ENCODE peak calls at places on chromosomes 11 and 22, in ten cellular contexts. B, M, L, F, R, P, G, A, I and H are unnamed samples.

GRCh38 chr11:447923-448731 is 2.0 kb upstream of the PTDSS2 start:
- DNase-seq in B (peak; percentile 96), M (peak; percentile 97), L (peak; percentile 98), F (peak; percentile 86), R (peak; percentile 97), P (peak; percentile 66), G (peak; percentile 87), A (peak; percentile 98), I (peak; percentile 97), H (peak; percentile 88)

GRCh38 chr22:27952779-27953178 is 33.7 kb upstream of the PITPNB start:
- DNase-seq in B (no peak), M (no peak), L (no peak), F (no peak), R (no peak), P (no peak), G (no peak), A (no peak), I (no peak), H (no peak)

GRCh38 chr11:115996808-115997188 is 492.6 kb upstream of the CADM1 start:
- DNase-seq in B (no peak), M (no peak), L (no peak), F (no peak), R (no peak), P (no peak), G (no peak), A (no peak), I (no peak), H (no peak)

GRCh38 chr11:46079662-46080061 is 41.6 kb downstream of the PHF21A start:
- DNase-seq in B (no peak), M (no peak), L (no peak), F (no peak), R (no peak), P (no peak), G (no peak), A (no peak), I (no peak), H (no peak)

GRCh38 chr22:45127866-45128265 is 35.9 kb upstream of the NUP50 start:
- DNase-seq in B (no peak), M (no peak), L (no peak), F (no peak), R (no peak), P (no peak), G (peak; percentile 14), A (no peak), I (no peak), H (no peak)

GRCh38 chr11:47212938-47213337 is 1.8 kb upstream of the DDB2 start:
- DNase-seq in B (no peak), M (no peak), L (no peak), F (peak; percentile 42), R (no peak), P (no peak), G (no peak), A (no peak), I (peak; percentile 66), H (no peak)

GRCh38 chr11:102843474-102843873 is at the start of gene MMP3:
- DNase-seq in B (no peak), M (no peak), L (no peak), F (no peak), R (no peak), P (no peak), G (no peak), A (no peak), I (no peak), H (no peak)

GRCh38 chr11:9210922-9211320 is 54.2 kb downstream of the DENND5A start:
- DNase-seq in B (no peak), M (no peak), L (no peak), F (no peak), R (no peak), P (no peak), G (no peak), A (no peak), I (no peak), H (no peak)

GRCh38 chr22:31630331-31631329 is 31.4 kb downstream of the PISD start:
- DNase-seq in B (peak; percentile 86), M (peak; percentile 82), L (peak; percentile 94), F (peak; percentile 95), R (peak; percentile 87), P (no peak), G (peak; percentile 58), A (peak; percentile 95), I (peak; percentile 79), H (peak; percentile 78)

GRCh38 chr11:119491753-119492455 is 68.9 kb upstream of the THY1 start:
- DNase-seq in B (no peak), M (no peak), L (no peak), F (no peak), R (no peak), P (no peak), G (peak; percentile 26), A (peak; percentile 62), I (no peak), H (no peak)

GRCh38 chr11:1931326-1931725 is 11.8 kb downstream of the TNNT3 start:
- DNase-seq in B (no peak), M (no peak), L (peak; percentile 58), F (no peak), R (peak; percentile 76), P (no peak), G (no peak), A (no peak), I (no peak), H (no peak)

GRCh38 chr11:88102595-88102929 is 72.7 kb downstream of the RAB38 start:
- DNase-seq in B (no peak), M (no peak), L (no peak), F (no peak), R (no peak), P (no peak), G (no peak), A (no peak), I (no peak), H (no peak)

GRCh38 chr11:62880803-62881578 is at the start of gene SLC3A2:
- DNase-seq in B (no peak), M (peak; percentile 89), L (peak; percentile 93), F (peak; percentile 90), R (peak; percentile 95), P (peak; percentile 56), G (peak; percentile 76), A (peak; percentile 91), I (peak; percentile 92), H (peak; percentile 87)

GRCh38 chr11:128733440-128734115 is 39.7 kb downstream of the FLI1 start:
- DNase-seq in B (no peak), M (no peak), L (no peak), F (no peak), R (no peak), P (no peak), G (peak; percentile 65), A (peak; percentile 90), I (no peak), H (no peak)

GRCh38 chr11:77175869-77176539 is 48.0 kb downstream of the MYO7A start:
- DNase-seq in B (no peak), M (peak; percentile 54), L (peak; percentile 46), F (no peak), R (peak; percentile 71), P (no peak), G (no peak), A (peak; percentile 72), I (no peak), H (peak; percentile 55)

GRCh38 chr22:32542332-32543019 is 67.9 kb downstream of the FBXO7 start:
- DNase-seq in B (no peak), M (peak; percentile 77), L (peak; percentile 72), F (no peak), R (peak; percentile 86), P (no peak), G (no peak), A (no peak), I (no peak), H (no peak)

GRCh38 chr11:86183694-86184093 is 60.9 kb upstream of the EED start:
- DNase-seq in B (no peak), M (no peak), L (no peak), F (no peak), R (no peak), P (no peak), G (peak; percentile 63), A (no peak), I (no peak), H (no peak)

GRCh38 chr11:57903441-57904123 is 120.1 kb upstream of the OR9Q1 start:
- DNase-seq in B (no peak), M (peak; percentile 24), L (no peak), F (peak; percentile 81), R (no peak), P (no peak), G (no peak), A (no peak), I (peak; percentile 49), H (peak; percentile 21)

GRCh38 chr22:32720924-32721323 is 80.6 kb upstream of the TIMP3 start:
- DNase-seq in B (no peak), M (no peak), L (peak; percentile 59), F (no peak), R (no peak), P (no peak), G (peak; percentile 27), A (no peak), I (no peak), H (no peak)

GRCh38 chr11:79535606-79536005 is 94.8 kb upstream of the TENM4 start:
- DNase-seq in B (no peak), M (no peak), L (no peak), F (no peak), R (no peak), P (no peak), G (no peak), A (no peak), I (no peak), H (no peak)

GRCh38 chr11:45146072-45147016 is at the start of gene PRDM11:
- DNase-seq in B (peak; percentile 82), M (no peak), L (peak; percentile 46), F (peak; percentile 76), R (peak; percentile 93), P (peak; percentile 34), G (peak; percentile 66), A (peak; percentile 58), I (peak; percentile 73), H (peak; percentile 87)

GRCh38 chr11:93775289-93775688 is 8.8 kb upstream of the MED17 start:
- DNase-seq in B (no peak), M (no peak), L (no peak), F (no peak), R (no peak), P (no peak), G (peak; percentile 32), A (peak; percentile 83), I (no peak), H (no peak)
- TF ChIP-seq CTCF in B (no peak), M (peak; percentile 17), L (no peak), F (peak; percentile 59), R (no peak), P (peak; percentile 22), G (peak; percentile 50), A (peak; percentile 71), I (no peak), H (no peak)

GRCh38 chr11:61347916-61348461 is 13.7 kb downstream of the CYB561A3 start:
- DNase-seq in B (peak; percentile 74), M (no peak), L (no peak), F (no peak), R (no peak), P (no peak), G (peak; percentile 31), A (peak; percentile 17), I (no peak), H (no peak)
- H3K27ac ChIP-seq in B (peak overlapping the region; percentile 31), M (no peak overlapping the region), L (no peak overlapping the region), F (no peak overlapping the region), R (no peak overlapping the region), P (no peak overlapping the region), G (no peak overlapping the region), A (no peak overlapping the region), I (no peak overlapping the region), H (no peak overlapping the region)

GRCh38 chr22:23763579-23764331 is 965 bp downstream of the C22orf15 start:
- DNase-seq in B (peak; percentile 71), M (peak; percentile 59), L (no peak), F (no peak), R (peak; percentile 72), P (no peak), G (no peak), A (peak; percentile 69), I (no peak), H (no peak)
- H3K4me3 ChIP-seq in B (peak overlapping the region; percentile 4), M (no peak overlapping the region), L (peak overlapping the region; percentile 17), F (no peak overlapping the region), R (peak overlapping the region; percentile 79), P (peak overlapping the region; percentile 50), G (no peak overlapping the region), A (peak overlapping the region; percentile 56), I (peak overlapping the region; percentile 23), H (no peak overlapping the region)

GRCh38 chr11:70580036-70580805 is 181.9 kb downstream of the CTTN start:
- DNase-seq in B (no peak), M (no peak), L (no peak), F (no peak), R (peak; percentile 47), P (no peak), G (peak; percentile 0), A (no peak), I (no peak), H (peak; percentile 49)
- TF ChIP-seq CTCF in B (no peak), M (no peak), L (no peak), F (no peak), R (no peak), P (no peak), G (no peak), A (no peak), I (no peak), H (no peak)